ENCODE peak calls at places on chromosomes 4 and X, in six cellular contexts. One of them, this sample, is unnamed.

GRCh38 chrX:84710611-84711010 is 208.4 kb upstream of the HDX start:
- DNase-seq in neuronal stem cell: no peak
- DNase-seq in pancreas: no peak
- DNase-seq in mammary epithelial cell: no peak
- DNase-seq in SJSA1: no peak
- DNase-seq in CD4-positive, CD25-positive, alpha-beta regulatory T cell: no peak
- DNase-seq in this sample: no peak

GRCh38 chr4:86999244-86999643 is 64.4 kb downstream of the AFF1 start:
- DNase-seq in SJSA1: no peak
- DNase-seq in neuronal stem cell: no peak
- DNase-seq in pancreas: no peak
- DNase-seq in mammary epithelial cell: no peak
- DNase-seq in CD4-positive, CD25-positive, alpha-beta regulatory T cell: no peak
- DNase-seq in this sample: no peak

GRCh38 chrX:154506483-154507332 is 9.3 kb downstream of the FAM3A start:
- DNase-seq in neuronal stem cell: no peak
- DNase-seq in mammary epithelial cell: no peak
- DNase-seq in pancreas: no peak
- DNase-seq in CD4-positive, CD25-positive, alpha-beta regulatory T cell: no peak
- DNase-seq in SJSA1: no peak
- DNase-seq in this sample: no peak

GRCh38 chrX:38923451-38923969 is 122.3 kb downstream of the MID1IP1 start:
- DNase-seq in CD4-positive, CD25-positive, alpha-beta regulatory T cell: no peak
- DNase-seq in SJSA1: no peak
- DNase-seq in mammary epithelial cell: no peak
- DNase-seq in pancreas: no peak
- DNase-seq in neuronal stem cell: no peak
- DNase-seq in this sample: no peak

GRCh38 chrX:130788786-130789581 is 114.0 kb downstream of the ENOX2 start:
- DNase-seq in pancreas: no peak
- DNase-seq in CD4-positive, CD25-positive, alpha-beta regulatory T cell: no peak
- DNase-seq in SJSA1: no peak
- DNase-seq in mammary epithelial cell: no peak
- DNase-seq in neuronal stem cell: no peak
- DNase-seq in this sample: no peak

GRCh38 chrX:120732879-120733278 is 103.0 kb upstream of the C1GALT1C1 start:
- DNase-seq in neuronal stem cell: no peak
- DNase-seq in SJSA1: no peak
- DNase-seq in mammary epithelial cell: no peak
- DNase-seq in CD4-positive, CD25-positive, alpha-beta regulatory T cell: no peak
- DNase-seq in pancreas: no peak
- DNase-seq in this sample: no peak

GRCh38 chrX:25028726-25029125 is 13.0 kb upstream of the ARX start:
- DNase-seq in mammary epithelial cell: peak; percentile 71
- DNase-seq in neuronal stem cell: no peak
- DNase-seq in pancreas: no peak
- DNase-seq in SJSA1: no peak
- DNase-seq in CD4-positive, CD25-positive, alpha-beta regulatory T cell: no peak
- DNase-seq in this sample: no peak

GRCh38 chr4:74632634-74633033 is 161.7 kb downstream of the BTC start:
- DNase-seq in neuronal stem cell: no peak
- DNase-seq in CD4-positive, CD25-positive, alpha-beta regulatory T cell: no peak
- DNase-seq in pancreas: no peak
- DNase-seq in mammary epithelial cell: peak; percentile 99
- DNase-seq in SJSA1: peak; percentile 26
- DNase-seq in this sample: no peak

GRCh38 chrX:153414838-153415552 is 3.7 kb downstream of the ZFP92 start:
- DNase-seq in mammary epithelial cell: no peak
- DNase-seq in pancreas: no peak
- DNase-seq in SJSA1: no peak
- DNase-seq in CD4-positive, CD25-positive, alpha-beta regulatory T cell: no peak
- DNase-seq in neuronal stem cell: no peak
- DNase-seq in this sample: peak; percentile 51

GRCh38 chr4:146212781-146213180 is 1.6 kb upstream of the REELD1 start:
- DNase-seq in SJSA1: peak; percentile 60
- DNase-seq in pancreas: no peak
- DNase-seq in neuronal stem cell: no peak
- DNase-seq in mammary epithelial cell: no peak
- DNase-seq in CD4-positive, CD25-positive, alpha-beta regulatory T cell: no peak
- DNase-seq in this sample: no peak

GRCh38 chr4:95511477-95511876 is 37.3 kb downstream of the UNC5C start:
- DNase-seq in SJSA1: no peak
- DNase-seq in neuronal stem cell: no peak
- DNase-seq in CD4-positive, CD25-positive, alpha-beta regulatory T cell: no peak
- DNase-seq in mammary epithelial cell: no peak
- DNase-seq in pancreas: no peak
- DNase-seq in this sample: no peak

GRCh38 chr4:57233391-57233790 is 123.2 kb upstream of the IGFBP7 start:
- DNase-seq in SJSA1: no peak
- DNase-seq in neuronal stem cell: no peak
- DNase-seq in pancreas: no peak
- DNase-seq in CD4-positive, CD25-positive, alpha-beta regulatory T cell: no peak
- DNase-seq in mammary epithelial cell: peak; percentile 37
- DNase-seq in this sample: no peak

GRCh38 chrX:41604154-41604553 is 84.6 kb upstream of the GPR34 start:
- DNase-seq in mammary epithelial cell: no peak
- DNase-seq in neuronal stem cell: no peak
- DNase-seq in pancreas: no peak
- DNase-seq in CD4-positive, CD25-positive, alpha-beta regulatory T cell: no peak
- DNase-seq in SJSA1: no peak
- DNase-seq in this sample: no peak

GRCh38 chrX:69396916-69397315 is 107.2 kb upstream of the NALF2 start:
- DNase-seq in neuronal stem cell: peak; percentile 73
- DNase-seq in pancreas: no peak
- DNase-seq in mammary epithelial cell: no peak
- DNase-seq in CD4-positive, CD25-positive, alpha-beta regulatory T cell: no peak
- DNase-seq in SJSA1: peak; percentile 20
- DNase-seq in this sample: no peak

GRCh38 chr4:76624271-76624681 is 189.2 kb downstream of the SHROOM3 start:
- DNase-seq in pancreas: peak; percentile 53
- DNase-seq in mammary epithelial cell: peak; percentile 94
- DNase-seq in CD4-positive, CD25-positive, alpha-beta regulatory T cell: no peak
- DNase-seq in neuronal stem cell: peak; percentile 26
- DNase-seq in SJSA1: peak; percentile 75
- DNase-seq in this sample: no peak

GRCh38 chrX:119488749-119489148 is 20.5 kb downstream of the SLC25A5 start:
- DNase-seq in CD4-positive, CD25-positive, alpha-beta regulatory T cell: peak; percentile 31
- DNase-seq in neuronal stem cell: no peak
- DNase-seq in SJSA1: peak; percentile 38
- DNase-seq in mammary epithelial cell: no peak
- DNase-seq in pancreas: peak; percentile 64
- DNase-seq in this sample: peak; percentile 25

GRCh38 chrX:44042124-44042523 is 68.9 kb upstream of the NDP start:
- DNase-seq in SJSA1: no peak
- DNase-seq in pancreas: no peak
- DNase-seq in mammary epithelial cell: no peak
- DNase-seq in CD4-positive, CD25-positive, alpha-beta regulatory T cell: no peak
- DNase-seq in neuronal stem cell: no peak
- DNase-seq in this sample: no peak

GRCh38 chr4:78710536-78710935 is 65.6 kb upstream of the BMP2K start:
- DNase-seq in SJSA1: peak; percentile 11
- DNase-seq in neuronal stem cell: no peak
- DNase-seq in mammary epithelial cell: peak; percentile 89
- DNase-seq in CD4-positive, CD25-positive, alpha-beta regulatory T cell: no peak
- DNase-seq in pancreas: no peak
- DNase-seq in this sample: no peak

GRCh38 chrX:39162322-39162721 is 361.1 kb downstream of the MID1IP1 start:
- DNase-seq in SJSA1: no peak
- DNase-seq in pancreas: peak; percentile 34
- DNase-seq in neuronal stem cell: no peak
- DNase-seq in CD4-positive, CD25-positive, alpha-beta regulatory T cell: peak; percentile 38
- DNase-seq in mammary epithelial cell: no peak
- DNase-seq in this sample: peak; percentile 60

GRCh38 chrX:44828008-44828605 is 15.7 kb upstream of the DUSP21 start:
- DNase-seq in mammary epithelial cell: peak; percentile 85
- DNase-seq in SJSA1: peak; percentile 42
- DNase-seq in neuronal stem cell: no peak
- DNase-seq in pancreas: no peak
- DNase-seq in CD4-positive, CD25-positive, alpha-beta regulatory T cell: no peak
- DNase-seq in this sample: peak; percentile 17

GRCh38 chrX:69126642-69127041 is 38.6 kb downstream of the PJA1 start:
- DNase-seq in mammary epithelial cell: no peak
- DNase-seq in SJSA1: peak; percentile 2
- DNase-seq in CD4-positive, CD25-positive, alpha-beta regulatory T cell: no peak
- DNase-seq in neuronal stem cell: no peak
- DNase-seq in pancreas: no peak
- DNase-seq in this sample: no peak

GRCh38 chrX:149513713-149514427 is 8.8 kb upstream of the IDS start:
- DNase-seq in mammary epithelial cell: no peak
- DNase-seq in SJSA1: no peak
- DNase-seq in neuronal stem cell: no peak
- DNase-seq in pancreas: no peak
- DNase-seq in CD4-positive, CD25-positive, alpha-beta regulatory T cell: no peak
- DNase-seq in this sample: no peak

GRCh38 chr4:96558466-96558865 is 718.6 kb downstream of the PDHA2 start:
- DNase-seq in mammary epithelial cell: no peak
- DNase-seq in neuronal stem cell: no peak
- DNase-seq in CD4-positive, CD25-positive, alpha-beta regulatory T cell: no peak
- DNase-seq in SJSA1: no peak
- DNase-seq in pancreas: no peak
- DNase-seq in this sample: no peak

GRCh38 chr4:82861529-82861928 is 29.4 kb downstream of the SEC31A start:
- DNase-seq in CD4-positive, CD25-positive, alpha-beta regulatory T cell: no peak
- DNase-seq in pancreas: no peak
- DNase-seq in SJSA1: no peak
- DNase-seq in mammary epithelial cell: no peak
- DNase-seq in neuronal stem cell: no peak
- DNase-seq in this sample: no peak

GRCh38 chr4:123661080-123661737 is 264.6 kb downstream of the SPRY1 start:
- DNase-seq in pancreas: no peak
- DNase-seq in CD4-positive, CD25-positive, alpha-beta regulatory T cell: no peak
- DNase-seq in neuronal stem cell: no peak
- DNase-seq in SJSA1: peak; percentile 26
- DNase-seq in mammary epithelial cell: no peak
- DNase-seq in this sample: no peak

GRCh38 chr4:186725422-186726149 is 1.9 kb upstream of the FAT1 start:
- DNase-seq in mammary epithelial cell: peak; percentile 77
- DNase-seq in SJSA1: peak; percentile 95
- DNase-seq in pancreas: peak; percentile 81
- DNase-seq in CD4-positive, CD25-positive, alpha-beta regulatory T cell: no peak
- DNase-seq in neuronal stem cell: peak; percentile 63
- DNase-seq in this sample: peak; percentile 65

GRCh38 chr4:80208606-80209005 is 11.3 kb downstream of the PRDM8 start:
- DNase-seq in pancreas: no peak
- DNase-seq in SJSA1: no peak
- DNase-seq in neuronal stem cell: no peak
- DNase-seq in mammary epithelial cell: no peak
- DNase-seq in CD4-positive, CD25-positive, alpha-beta regulatory T cell: no peak
- DNase-seq in this sample: no peak

GRCh38 chr4:186932196-186932595 is 208.5 kb upstream of the FAT1 start:
- DNase-seq in CD4-positive, CD25-positive, alpha-beta regulatory T cell: no peak
- DNase-seq in neuronal stem cell: no peak
- DNase-seq in SJSA1: no peak
- DNase-seq in pancreas: no peak
- DNase-seq in mammary epithelial cell: no peak
- DNase-seq in this sample: no peak

GRCh38 chr4:94165256-94165655 is 42.4 kb upstream of the SMARCAD1 start:
- DNase-seq in mammary epithelial cell: no peak
- DNase-seq in SJSA1: no peak
- DNase-seq in pancreas: no peak
- DNase-seq in neuronal stem cell: no peak
- DNase-seq in CD4-positive, CD25-positive, alpha-beta regulatory T cell: no peak
- DNase-seq in this sample: no peak

GRCh38 chr4:169707958-169708643 is 49.6 kb downstream of the HPF1 start:
- DNase-seq in SJSA1: peak; percentile 11
- DNase-seq in mammary epithelial cell: no peak
- DNase-seq in neuronal stem cell: no peak
- DNase-seq in CD4-positive, CD25-positive, alpha-beta regulatory T cell: no peak
- DNase-seq in pancreas: no peak
- DNase-seq in this sample: no peak

GRCh38 chrX:44872319-44872816 is 620 bp upstream of the KDM6A start:
- DNase-seq in CD4-positive, CD25-positive, alpha-beta regulatory T cell: no peak
- DNase-seq in SJSA1: peak; percentile 56
- DNase-seq in pancreas: peak; percentile 71
- DNase-seq in neuronal stem cell: no peak
- DNase-seq in mammary epithelial cell: peak; percentile 52
- DNase-seq in this sample: no peak

GRCh38 chr4:73223258-73223651 is 35.3 kb downstream of the ANKRD17 start:
- DNase-seq in mammary epithelial cell: no peak
- DNase-seq in CD4-positive, CD25-positive, alpha-beta regulatory T cell: no peak
- DNase-seq in neuronal stem cell: no peak
- DNase-seq in SJSA1: no peak
- DNase-seq in pancreas: no peak
- DNase-seq in this sample: no peak
- H3K4me1 ChIP-seq in mammary epithelial cell: peaks cover 5% of the 10 kb centered on the region
- H3K4me1 ChIP-seq in CD4-positive, CD25-positive, alpha-beta regulatory T cell: peaks cover 20% of the 10 kb centered on the region
- H3K4me1 ChIP-seq in neuronal stem cell: peaks cover 1% of the 10 kb centered on the region
- H3K4me1 ChIP-seq in SJSA1: no peaks in the 10 kb centered on the region
- H3K4me1 ChIP-seq in pancreas: peaks cover 23% of the 10 kb centered on the region
- H3K4me1 ChIP-seq in this sample: peaks cover 40% of the 10 kb centered on the region

GRCh38 chr4:1409079-1409805 is 3.0 kb upstream of the NKX1-1 start:
- DNase-seq in SJSA1: no peak
- DNase-seq in neuronal stem cell: no peak
- DNase-seq in mammary epithelial cell: no peak
- DNase-seq in CD4-positive, CD25-positive, alpha-beta regulatory T cell: no peak
- DNase-seq in pancreas: no peak
- DNase-seq in this sample: no peak

GRCh38 chr4:1407657-1408333 is 1.6 kb upstream of the NKX1-1 start:
- DNase-seq in pancreas: no peak
- DNase-seq in SJSA1: no peak
- DNase-seq in CD4-positive, CD25-positive, alpha-beta regulatory T cell: no peak
- DNase-seq in mammary epithelial cell: no peak
- DNase-seq in neuronal stem cell: no peak
- DNase-seq in this sample: no peak

GRCh38 chr4:1406946-1407656 is 859 bp upstream of the NKX1-1 start:
- DNase-seq in neuronal stem cell: no peak
- DNase-seq in mammary epithelial cell: no peak
- DNase-seq in CD4-positive, CD25-positive, alpha-beta regulatory T cell: no peak
- DNase-seq in SJSA1: no peak
- DNase-seq in pancreas: no peak
- DNase-seq in this sample: no peak

GRCh38 chr4:1409806-1410425 is 3.7 kb upstream of the NKX1-1 start:
- DNase-seq in pancreas: no peak
- DNase-seq in CD4-positive, CD25-positive, alpha-beta regulatory T cell: no peak
- DNase-seq in mammary epithelial cell: no peak
- DNase-seq in SJSA1: no peak
- DNase-seq in neuronal stem cell: no peak
- DNase-seq in this sample: peak; percentile 48

GRCh38 chr4:1408418-1408817 is 2.2 kb upstream of the NKX1-1 start:
- DNase-seq in CD4-positive, CD25-positive, alpha-beta regulatory T cell: no peak
- DNase-seq in SJSA1: no peak
- DNase-seq in mammary epithelial cell: no peak
- DNase-seq in neuronal stem cell: no peak
- DNase-seq in pancreas: no peak
- DNase-seq in this sample: no peak
- H3K9me3 ChIP-seq in CD4-positive, CD25-positive, alpha-beta regulatory T cell: no peaks in the 10 kb centered on the region
- H3K9me3 ChIP-seq in SJSA1: peaks cover 2% of the 10 kb centered on the region
- H3K9me3 ChIP-seq in mammary epithelial cell: no peaks in the 10 kb centered on the region
- H3K9me3 ChIP-seq in neuronal stem cell: peaks cover 6% of the 10 kb centered on the region
- H3K9me3 ChIP-seq in pancreas: no peaks in the 10 kb centered on the region
- H3K9me3 ChIP-seq in this sample: no peaks in the 10 kb centered on the region

GRCh38 chr4:144648042-144648441 is 2.1 kb downstream of the HHIP start:
- DNase-seq in pancreas: no peak
- DNase-seq in mammary epithelial cell: no peak
- DNase-seq in neuronal stem cell: no peak
- DNase-seq in SJSA1: peak; percentile 43
- DNase-seq in CD4-positive, CD25-positive, alpha-beta regulatory T cell: no peak
- DNase-seq in this sample: no peak
- H3K4me3 ChIP-seq in pancreas: no peak overlapping the region
- H3K4me3 ChIP-seq in mammary epithelial cell: no peak overlapping the region
- H3K4me3 ChIP-seq in neuronal stem cell: no peak overlapping the region
- H3K4me3 ChIP-seq in SJSA1: peak overlapping the region; percentile 53
- H3K4me3 ChIP-seq in CD4-positive, CD25-positive, alpha-beta regulatory T cell: no peak overlapping the region
- H3K4me3 ChIP-seq in this sample: no peak overlapping the region

GRCh38 chrX:107730298-107730655 is 45.3 kb downstream of the TSC22D3 start:
- DNase-seq in mammary epithelial cell: no peak
- DNase-seq in pancreas: no peak
- DNase-seq in CD4-positive, CD25-positive, alpha-beta regulatory T cell: no peak
- DNase-seq in neuronal stem cell: no peak
- DNase-seq in SJSA1: no peak
- DNase-seq in this sample: no peak
- H3K4me1 ChIP-seq in mammary epithelial cell: peaks cover 22% of the 10 kb centered on the region
- H3K4me1 ChIP-seq in pancreas: peaks cover 24% of the 10 kb centered on the region
- H3K4me1 ChIP-seq in CD4-positive, CD25-positive, alpha-beta regulatory T cell: no peaks in the 10 kb centered on the region
- H3K4me1 ChIP-seq in neuronal stem cell: peaks cover 6% of the 10 kb centered on the region
- H3K4me1 ChIP-seq in SJSA1: peaks cover 24% of the 10 kb centered on the region
- H3K4me1 ChIP-seq in this sample: peaks cover 71% of the 10 kb centered on the region